ENCODE peak calls at places on chromosomes 7 and 10, in nine cellular contexts. W is Caco-2, I is A673, Q is AG04450, Y is psoas muscle, N is dorsolateral prefrontal cortex, Z is upper lobe of left lung, H is Peyer's patch, X is H9. M is an unnamed sample.

GRCh38 chr7:47669178-47669878 is 87.4 kb upstream of the TNS3 start:
- DNase-seq in Y (peak), I (peak), N (peak), H (no peak), Q (peak), X (no peak), Z (peak), W (no peak), M (peak)

GRCh38 chr7:27160147-27160545 is 3.7 kb upstream of the HOXA7 start:
- DNase-seq in N (no peak), W (no peak), I (no peak), Y (peak), X (peak), Q (no peak), H (peak), Z (peak), M (no peak)

GRCh38 chr7:151062399-151063211 is 3.2 kb downstream of the SLC4A2 start:
- DNase-seq in H (peak), X (peak), Z (peak), I (no peak), Q (no peak), N (no peak), W (peak), Y (no peak), M (no peak)

GRCh38 chr10:80283119-80283518 is 6.3 kb downstream of the MAT1A start:
- DNase-seq in W (no peak), N (no peak), Z (no peak), H (no peak), Q (no peak), I (no peak), Y (no peak), X (no peak), M (no peak)

GRCh38 chr7:133053321-133053891 is 28.5 kb downstream of the CHCHD3 start:
- DNase-seq in H (no peak), Q (peak), Y (no peak), N (no peak), X (no peak), I (peak), Z (no peak), W (no peak), M (no peak)

GRCh38 chr10:102344067-102344466 is 51.4 kb upstream of the NFKB2 start:
- DNase-seq in I (no peak), N (no peak), Y (no peak), Q (no peak), W (no peak), H (no peak), Z (no peak), X (no peak), M (no peak)

GRCh38 chr10:132224343-132225072 is 37.8 kb downstream of the DPYSL4 start:
- DNase-seq in H (no peak), W (no peak), Y (no peak), N (no peak), Z (no peak), I (no peak), X (no peak), Q (no peak), M (no peak)

GRCh38 chr10:30182191-30183075 is 123.0 kb upstream of the JCAD start:
- DNase-seq in W (peak), H (no peak), I (no peak), N (no peak), Y (no peak), Z (no peak), Q (peak), X (no peak), M (no peak)

GRCh38 chr7:32958046-32959025 is 1.1 kb downstream of the FKBP9 start:
- DNase-seq in N (no peak), H (peak), X (peak), I (peak), Q (no peak), Y (peak), Z (peak), W (no peak), M (peak)

GRCh38 chr10:61819208-61819607 is 82.3 kb upstream of the ARID5B start:
- DNase-seq in Q (no peak), W (no peak), Z (no peak), X (no peak), N (no peak), Y (no peak), I (no peak), H (no peak), M (no peak)
- TF ChIP-seq CTCF in Q (no peak), W (peak), Z (no peak), X (no peak), N (no peak), Y (no peak), I (no peak), H (no peak), M (no peak)

GRCh38 chr7:1410992-1411391 is 48.3 kb downstream of the MICALL2 start:
- DNase-seq in W (no peak), I (no peak), Q (no peak), X (no peak), Y (no peak), Z (no peak), H (no peak), N (no peak), M (no peak)

GRCh38 chr7:1413936-1414639 is 45.2 kb downstream of the MICALL2 start:
- DNase-seq in I (no peak), N (no peak), H (no peak), Q (no peak), W (no peak), Y (no peak), X (no peak), Z (no peak), M (no peak)

GRCh38 chr7:1415389-1415990 is 43.8 kb downstream of the MICALL2 start:
- DNase-seq in H (no peak), N (no peak), X (no peak), W (no peak), Y (no peak), Q (no peak), Z (no peak), I (no peak), M (no peak)

GRCh38 chr7:1411414-1411813 is 47.9 kb downstream of the MICALL2 start:
- DNase-seq in Q (no peak), H (no peak), W (no peak), N (no peak), Z (no peak), X (no peak), I (no peak), Y (no peak), M (no peak)

DNA sequence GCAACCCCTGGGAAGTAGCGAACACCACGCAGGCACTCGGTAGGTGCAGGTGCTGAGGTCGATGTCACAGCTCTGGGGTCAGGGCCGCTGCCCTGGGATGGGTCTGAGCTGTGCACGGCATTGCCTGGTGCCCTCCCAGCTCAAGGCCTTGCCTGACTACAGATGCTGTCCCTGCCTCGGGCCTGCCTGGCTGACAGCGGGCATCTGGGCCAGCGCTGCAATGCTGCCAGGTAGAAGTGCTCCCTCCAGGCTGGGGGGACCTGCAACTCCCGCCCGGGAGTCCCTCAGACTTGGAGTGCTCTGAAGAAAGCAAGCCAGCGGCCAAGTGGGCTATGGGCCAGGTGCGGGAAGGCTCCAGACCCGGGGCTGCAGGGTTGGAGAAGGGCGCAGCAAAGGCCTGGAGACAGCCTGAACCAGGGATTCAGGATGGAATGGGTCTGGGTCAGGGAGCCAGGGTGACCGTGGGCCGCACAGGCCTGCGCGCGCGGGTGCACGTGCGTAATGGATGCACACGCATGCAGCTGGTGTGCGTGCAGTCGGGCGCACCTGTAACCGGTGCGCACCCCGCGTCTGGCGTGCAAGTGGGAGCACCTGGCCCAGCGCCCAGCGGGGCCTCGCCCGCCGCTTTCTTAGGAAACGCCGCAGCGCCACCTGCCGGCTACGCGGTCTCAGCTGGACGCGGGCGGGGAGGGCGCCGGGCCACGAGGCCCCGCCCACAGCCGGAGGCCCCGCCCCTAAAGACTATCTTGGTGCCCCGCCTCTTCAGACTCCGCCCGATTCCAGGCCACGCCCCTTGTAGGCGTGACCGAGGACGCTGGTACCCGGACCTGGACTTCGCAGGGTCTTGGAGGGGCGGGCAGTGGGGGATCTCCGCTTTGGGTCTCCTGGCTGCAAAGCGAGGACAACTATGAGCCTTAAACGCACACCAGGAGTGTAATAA is 46.7 kb downstream of the MICALL2 start:
- DNase-seq in Z (peak), Y (peak), W (peak), I (peak), N (peak), X (peak), Q (peak), H (peak), M (peak)
- TF ChIP-seq CTCF in Z (peak), Y (peak), W (peak), I (peak), N (peak), X (peak), Q (peak), H (peak), M (peak)

DNA sequence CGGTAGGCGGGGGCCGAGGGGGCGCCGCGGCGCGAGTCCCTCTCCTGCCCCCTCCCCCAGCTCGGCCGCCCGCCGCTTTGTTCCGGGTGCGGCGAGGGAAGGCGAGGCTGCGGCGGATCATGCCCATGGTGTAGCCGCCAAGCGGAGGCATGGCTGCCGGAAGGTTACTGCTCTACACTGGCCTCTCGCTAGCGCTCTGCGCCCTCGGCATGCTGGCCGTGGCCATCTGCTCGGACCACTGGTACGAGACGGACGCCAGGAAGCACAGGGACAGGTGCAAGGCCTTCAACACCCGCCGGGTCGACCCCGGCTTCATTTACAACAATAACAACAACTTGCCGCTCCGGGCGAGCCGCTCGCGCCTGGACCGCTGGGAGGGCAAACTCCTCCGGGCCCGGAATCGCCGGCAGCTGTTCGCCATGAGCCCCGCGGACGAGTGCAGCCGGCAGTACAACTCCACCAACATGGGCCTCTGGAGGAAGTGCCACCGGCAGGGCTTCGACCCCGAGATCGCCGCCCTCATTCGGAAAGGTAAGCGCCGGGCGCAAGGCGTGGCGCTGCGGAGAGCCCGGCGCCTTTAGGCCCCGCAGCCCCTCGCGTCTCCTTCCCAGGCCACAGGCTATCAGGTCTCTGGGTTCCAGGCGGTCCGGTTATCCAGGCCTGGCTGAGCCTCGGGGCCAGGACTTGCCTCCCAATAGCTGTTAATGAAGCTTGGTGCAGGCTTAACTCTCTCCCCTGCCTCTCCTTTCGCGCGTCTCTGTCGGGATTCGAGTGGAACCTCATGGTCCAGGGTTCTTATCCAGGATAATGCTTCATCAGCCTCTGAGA is 512 bp downstream of the TMEM178B start:
- DNase-seq in H (no peak), Q (no peak), Y (peak), W (no peak), N (peak), Z (no peak), X (peak), I (no peak), M (peak)
- TF ChIP-seq CTCF in H (no peak), Q (no peak), Y (no peak), W (no peak), N (no peak), Z (no peak), X (no peak), I (no peak), M (no peak)

GRCh38 chr10:119575506-119575905 is 21.3 kb downstream of the TIAL1 start:
- DNase-seq in N (no peak), H (no peak), Y (no peak), X (no peak), I (peak), Z (no peak), Q (no peak), W (no peak), M (no peak)

GRCh38 chr10:119578355-119578754 is 18.4 kb downstream of the TIAL1 start:
- DNase-seq in I (no peak), Z (no peak), X (no peak), Q (no peak), W (no peak), N (no peak), Y (no peak), H (no peak), M (no peak)

DNA sequence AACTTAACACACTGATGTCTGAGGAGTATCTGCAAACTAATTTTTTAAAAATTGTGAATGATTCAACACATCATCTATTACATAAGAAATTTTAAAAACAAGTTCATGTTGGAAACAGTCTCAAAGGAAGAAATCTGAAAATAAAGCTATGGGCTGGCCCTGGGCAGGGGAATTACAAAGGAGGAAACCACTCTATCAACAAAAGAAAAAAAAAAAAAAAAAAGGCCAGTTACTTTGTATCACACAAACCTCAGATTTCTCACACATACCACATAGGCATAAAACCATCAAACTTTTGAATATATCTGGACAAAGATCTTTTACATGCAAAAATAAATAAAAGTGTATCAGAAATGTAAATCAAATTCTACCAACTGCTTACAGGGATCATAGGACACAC is 20.8 kb downstream of the TIAL1 start:
- DNase-seq in X (no peak), H (no peak), I (no peak), N (no peak), W (no peak), Y (no peak), Z (no peak), Q (no peak), M (no peak)
- TF ChIP-seq CTCF in X (no peak), H (no peak), I (no peak), N (no peak), W (no peak), Y (no peak), Z (no peak), Q (no peak), M (no peak)

DNA sequence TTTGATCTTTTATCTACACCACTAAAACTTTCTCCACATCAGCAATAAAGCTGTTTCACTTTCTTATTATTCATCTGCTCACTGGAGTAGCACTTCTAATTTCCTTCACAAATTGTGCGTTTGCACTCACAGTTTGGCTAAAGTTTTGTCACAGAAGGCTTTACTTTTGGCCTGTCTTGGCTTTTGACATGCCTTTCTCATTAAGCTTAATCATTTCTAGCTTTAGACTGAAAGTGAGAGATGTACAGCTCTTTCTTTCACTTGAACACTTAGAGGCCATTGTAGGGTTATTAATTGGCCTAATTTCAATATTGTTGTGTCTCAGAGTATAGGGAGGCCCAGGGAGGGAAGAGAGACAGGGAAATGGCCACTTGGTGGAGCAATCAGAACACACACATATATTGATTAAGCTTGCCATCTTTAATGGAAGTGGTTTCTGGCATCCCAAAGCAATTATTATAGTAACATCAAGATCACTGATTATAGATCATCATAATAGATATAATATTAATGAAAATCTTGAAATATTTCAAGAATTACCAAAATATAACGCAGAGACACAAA is 512.5 kb downstream of the ETV1 start:
- DNase-seq in Q (no peak), I (peak), X (no peak), W (no peak), N (no peak), Y (no peak), Z (no peak), H (no peak), M (no peak)
- TF ChIP-seq CTCF in Q (peak), I (peak), X (peak), W (no peak), N (no peak), Y (no peak), Z (no peak), H (no peak), M (no peak)

DNA sequence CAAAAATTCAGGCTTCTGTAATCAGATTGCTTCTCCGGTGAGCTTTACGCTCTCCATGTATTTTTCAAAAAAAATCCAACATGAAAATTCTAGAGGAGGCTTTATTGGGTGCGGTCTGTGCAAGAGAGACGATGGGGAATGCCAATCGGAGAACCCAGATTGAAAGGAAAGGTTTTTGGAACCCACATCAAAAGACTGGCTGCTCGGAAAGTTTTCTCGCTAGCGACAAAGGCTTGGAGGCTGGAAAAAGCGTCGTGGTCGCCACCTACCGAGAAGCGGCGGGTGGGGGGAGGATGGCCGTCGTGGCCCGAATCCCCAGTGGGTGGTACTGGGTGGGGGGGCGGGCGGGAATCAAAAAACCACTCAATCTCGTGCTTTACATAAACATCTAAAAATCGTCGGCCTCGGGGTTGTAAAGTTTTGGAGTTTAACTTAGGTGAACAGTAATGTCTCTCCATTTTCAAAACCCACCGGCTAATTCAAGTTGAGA is 1.1 kb upstream of the GTF2I start:
- DNase-seq in Q (no peak), Z (peak), N (peak), X (peak), Y (peak), W (peak), H (peak), I (peak), M (no peak)
- TF ChIP-seq CTCF in Q (no peak), Z (no peak), N (peak), X (peak), Y (no peak), W (peak), H (no peak), I (peak), M (peak)

GRCh38 chr10:67471022-67471421 is 225.0 kb downstream of the CTNNA3 start:
- DNase-seq in Q (no peak), Y (no peak), Z (no peak), H (no peak), W (no peak), N (no peak), X (no peak), I (no peak), M (no peak)

GRCh38 chr10:67477868-67478267 is 218.1 kb downstream of the CTNNA3 start:
- DNase-seq in X (no peak), N (no peak), H (no peak), I (no peak), Z (no peak), W (no peak), Q (no peak), Y (no peak), M (no peak)

GRCh38 chr10:67473850-67474633 is 222.0 kb downstream of the CTNNA3 start:
- DNase-seq in I (no peak), X (no peak), Q (no peak), N (no peak), Y (no peak), H (no peak), Z (no peak), W (no peak), M (no peak)

DNA sequence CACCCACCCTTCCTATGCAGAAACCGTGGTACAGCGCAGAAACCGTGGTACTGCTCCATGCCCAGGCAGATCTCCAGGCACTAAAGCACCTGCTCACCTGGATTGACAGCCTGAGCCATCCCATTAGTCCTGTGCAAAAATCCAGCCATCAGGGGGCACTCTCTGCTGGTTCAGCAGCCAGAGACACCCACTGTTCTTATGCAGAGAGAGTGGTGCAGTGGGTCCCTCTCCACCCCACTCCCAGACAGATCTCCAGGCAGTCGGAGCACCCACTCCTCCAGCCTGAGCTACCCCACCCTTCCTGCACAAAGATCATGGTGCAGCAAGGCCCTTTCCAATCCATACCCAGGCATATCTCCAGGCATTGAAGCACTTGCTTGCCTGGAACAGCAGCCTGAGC is 219.8 kb downstream of the CTNNA3 start:
- DNase-seq in N (no peak), H (peak), Y (no peak), W (no peak), I (no peak), Q (no peak), X (peak), Z (no peak), M (no peak)
- TF ChIP-seq CTCF in N (no peak), H (no peak), Y (no peak), W (no peak), I (peak), Q (no peak), X (peak), Z (no peak), M (no peak)

M was measured in GM13976.